ENCODE peak calls at places on chromosomes 6 and 20, in six cellular contexts. V is endothelial cell of umbilical vein, B is endothelial cell, P is breast epithelium, A is HFF-Myc, Z is upper lobe of right lung. C is an unnamed sample.

GRCh38 chr6:119430820-119431219 is 81.3 kb upstream of the MAN1A1 start:
- DNase-seq in Z (no peak), A (no peak), V (no peak), P (no peak), B (no peak), C (no peak)

GRCh38 chr20:9609892-9610502 is 95.6 kb downstream of the LAMP5 start:
- DNase-seq in P (peak; percentile 27), A (peak; percentile 52), Z (no peak), B (peak; percentile 70), V (peak; percentile 82), C (peak; percentile 73)

GRCh38 chr6:106527979-106528378 is 101.3 kb downstream of the RTN4IP1 start:
- DNase-seq in P (no peak), Z (no peak), V (peak; percentile 85), A (peak; percentile 75), B (no peak), C (no peak)

GRCh38 chr6:39433630-39434029 is 111.1 kb upstream of the KCNK16 start:
- DNase-seq in B (no peak), Z (no peak), A (no peak), P (no peak), V (no peak), C (no peak)

GRCh38 chr6:132490478-132491204 is 22.3 kb downstream of the STX7 start:
- DNase-seq in P (no peak), V (peak; percentile 29), A (no peak), B (no peak), Z (no peak), C (no peak)

GRCh38 chr6:107386340-107386739 is 73.0 kb downstream of the PDSS2 start:
- DNase-seq in V (peak; percentile 19), Z (no peak), A (no peak), P (no peak), B (no peak), C (no peak)

GRCh38 chr20:9417665-9418064 is 96.7 kb upstream of the LAMP5 start:
- DNase-seq in P (no peak), Z (no peak), V (no peak), A (no peak), B (no peak), C (no peak)

GRCh38 chr6:12806811-12807210 is 90.2 kb downstream of the PHACTR1 start:
- DNase-seq in V (no peak), Z (no peak), P (no peak), B (no peak), A (no peak), C (no peak)

GRCh38 chr6:24576452-24576851 is 69.5 kb downstream of the KIAA0319 start:
- DNase-seq in V (no peak), B (no peak), P (no peak), Z (no peak), A (no peak), C (no peak)

GRCh38 chr6:106163966-106164877 is 78.1 kb downstream of the PRDM1 start:
- DNase-seq in Z (peak; percentile 71), P (no peak), A (no peak), B (no peak), V (no peak), C (no peak)

GRCh38 chr6:11093065-11093590 is 506 bp upstream of the SMIM13 start:
- DNase-seq in B (no peak), V (no peak), Z (no peak), A (no peak), P (no peak), C (no peak)

GRCh38 chr6:157855325-157855724 is 32.3 kb downstream of the SNX9 start:
- DNase-seq in A (no peak), B (no peak), P (no peak), Z (no peak), V (no peak), C (no peak)

GRCh38 chr20:20466341-20466879 is 98.5 kb downstream of the INSM1 start:
- DNase-seq in P (no peak), Z (no peak), B (no peak), A (no peak), V (no peak), C (no peak)

GRCh38 chr6:94215614-94216013 is 796.3 kb upstream of the EPHA7 start:
- DNase-seq in V (no peak), B (no peak), P (no peak), Z (no peak), A (no peak), C (no peak)

GRCh38 chr20:24646331-24646730 is 176.9 kb downstream of the SYNDIG1 start:
- DNase-seq in Z (no peak), V (no peak), A (no peak), B (no peak), P (no peak), C (no peak)

GRCh38 chr20:1278323-1278660 is 12.2 kb downstream of the SNPH start:
- DNase-seq in B (no peak), P (no peak), A (no peak), Z (no peak), V (no peak), C (no peak)

GRCh38 chr6:11942185-11942864 is 69.8 kb upstream of the HIVEP1 start:
- DNase-seq in P (no peak), A (no peak), B (no peak), Z (no peak), V (no peak), C (no peak)

GRCh38 chr20:44068780-44069191 is 118.2 kb downstream of the JPH2 start:
- DNase-seq in B (no peak), P (peak; percentile 11), A (no peak), Z (peak; percentile 65), V (no peak), C (no peak)

GRCh38 chr20:12110711-12111110 is 193.0 kb downstream of the BTBD3 start:
- DNase-seq in B (no peak), V (no peak), P (no peak), A (no peak), Z (no peak), C (no peak)

GRCh38 chr6:96156425-96156824 is 140.7 kb downstream of the FUT9 start:
- DNase-seq in A (no peak), P (no peak), V (no peak), B (no peak), Z (no peak), C (no peak)

GRCh38 chr6:148044261-148044731 is 298.3 kb upstream of the SASH1 start:
- DNase-seq in P (no peak), V (no peak), Z (no peak), A (peak; percentile 57), B (no peak), C (no peak)

GRCh38 chr6:39920147-39920546 is 14.1 kb downstream of the MOCS1 start:
- DNase-seq in V (no peak), Z (no peak), A (no peak), P (no peak), B (no peak), C (no peak)

GRCh38 chr6:145075425-145075824 is 659.9 kb downstream of the EPM2A start:
- DNase-seq in P (no peak), Z (no peak), A (no peak), B (no peak), V (no peak), C (no peak)
- TF ChIP-seq CTCF in P (no peak), Z (no peak), A (no peak), B (no peak), V (no peak), C (no peak)

GRCh38 chr6:138253731-138254130 is 35.4 kb upstream of the PBOV1 start:
- DNase-seq in V (no peak), B (no peak), P (no peak), Z (no peak), A (no peak), C (no peak)
- TF ChIP-seq CTCF in V (no peak), B (no peak), P (no peak), Z (no peak), A (no peak), C (no peak)

DNA sequence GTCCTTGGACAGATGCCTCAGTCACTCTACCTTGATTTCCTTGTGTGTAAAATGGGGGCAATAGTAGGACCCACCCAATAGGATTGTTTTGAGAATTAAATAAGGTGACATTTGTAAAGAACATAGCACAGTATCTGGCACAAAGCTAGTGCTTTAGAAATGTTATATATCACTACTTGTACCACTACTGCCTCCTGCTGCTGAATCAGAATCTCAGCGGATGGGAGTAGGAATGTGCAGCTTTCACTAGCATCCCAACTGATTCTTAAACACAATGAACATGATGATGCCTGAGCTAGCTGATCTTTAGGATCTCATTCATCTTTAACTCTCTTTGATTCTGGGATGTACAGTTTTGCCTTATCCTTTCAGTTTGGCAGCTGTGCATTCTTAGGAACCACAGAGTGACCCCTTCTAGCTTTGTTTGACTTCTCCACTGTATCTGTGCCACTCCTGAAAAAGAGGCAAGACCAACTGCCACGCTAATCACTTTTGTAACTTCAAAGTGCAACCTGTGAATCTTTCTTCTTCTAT is 7.2 kb downstream of the PBOV1 start:
- DNase-seq in B (no peak), A (no peak), P (no peak), V (no peak), Z (no peak), C (no peak)
- TF ChIP-seq CTCF in B (peak; percentile 28), A (no peak), P (no peak), V (no peak), Z (peak; percentile 28), C (no peak)

GRCh38 chr6:43452896-43453295 is 2.5 kb downstream of the DLK2 start:
- DNase-seq in P (no peak), A (no peak), V (no peak), B (no peak), Z (no peak), C (no peak)

GRCh38 chr6:43456737-43457126 is 1.4 kb upstream of the DLK2 start:
- DNase-seq in B (no peak), P (no peak), V (no peak), Z (no peak), A (no peak), C (no peak)

GRCh38 chr6:43453831-43454230 is 1.5 kb downstream of the DLK2 start:
- DNase-seq in Z (no peak), A (no peak), B (no peak), P (no peak), V (no peak), C (no peak)

GRCh38 chr6:43455034-43455747 is at the start of gene DLK2:
- DNase-seq in V (no peak), Z (no peak), A (no peak), P (no peak), B (peak; percentile 24), C (peak; percentile 52)

DNA sequence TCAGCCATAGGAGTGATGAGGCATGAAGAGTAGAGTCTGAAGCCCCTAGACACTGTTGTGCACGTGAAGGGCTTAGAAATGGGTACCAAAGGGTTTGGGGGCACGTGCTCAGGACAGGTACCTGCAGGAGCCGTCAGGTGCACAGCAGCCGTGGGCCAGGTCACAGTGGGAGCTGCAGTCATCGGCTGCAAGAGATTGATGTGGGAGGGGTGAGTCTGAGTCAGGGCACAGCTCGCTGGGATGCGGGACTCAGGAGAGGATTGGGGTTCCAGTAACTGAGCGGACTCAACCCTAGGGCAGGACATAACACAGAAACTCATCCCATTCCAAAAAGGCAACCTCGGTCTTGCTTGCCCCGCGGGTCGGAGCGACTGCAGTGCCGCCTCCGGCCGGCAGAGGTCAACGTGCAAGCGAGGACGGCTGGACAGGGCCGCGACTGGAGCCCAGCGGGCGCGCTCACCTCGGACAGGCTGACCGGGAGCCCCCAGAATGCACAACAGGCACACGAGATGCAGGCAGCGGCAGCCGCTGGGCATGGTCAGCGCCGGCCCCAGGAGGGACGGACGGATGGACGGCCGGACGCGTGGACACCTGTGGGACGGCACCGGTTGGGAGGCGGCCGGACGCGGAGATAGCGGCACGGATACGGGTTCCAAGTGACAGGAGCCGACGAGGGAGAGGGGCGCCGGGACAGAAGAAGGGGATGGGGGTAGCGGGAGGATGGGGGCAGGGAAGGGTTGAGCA is 886 bp downstream of the DLK2 start:
- DNase-seq in P (peak; percentile 79), V (peak; percentile 75), B (peak; percentile 94), A (no peak), Z (peak; percentile 92), C (peak; percentile 94)
- TF ChIP-seq CTCF in P (peak; percentile 93), V (peak; percentile 91), B (peak; percentile 96), A (peak; percentile 91), Z (peak; percentile 98), C (peak; percentile 93)

C was measured in nephron progenitor cell.